ENCODE peak calls at places on chromosomes 13 and 19, in nine cellular contexts. One of them, this sample, is unnamed.

GRCh38 chr19:39967561-39967960 is 3.4 kb upstream of the PSMC4 start:
- DNase-seq in endodermal cell: no peak
- DNase-seq in H9: no peak
- DNase-seq in neuronal stem cell: no peak
- DNase-seq in fibroblast of lung: no peak
- DNase-seq in MM.1S: no peak
- DNase-seq in K562: no peak
- DNase-seq in GM23248: no peak
- DNase-seq in IMR-90: no peak
- DNase-seq in this sample: peak; percentile 4

GRCh38 chr19:34519602-34520001 is 38.0 kb downstream of the WTIP start:
- DNase-seq in IMR-90: no peak
- DNase-seq in neuronal stem cell: no peak
- DNase-seq in GM23248: no peak
- DNase-seq in K562: no peak
- DNase-seq in fibroblast of lung: no peak
- DNase-seq in MM.1S: no peak
- DNase-seq in endodermal cell: no peak
- DNase-seq in H9: no peak
- DNase-seq in this sample: no peak

GRCh38 chr13:32426981-32427851 is 714 bp downstream of the N4BP2L1 start:
- DNase-seq in K562: no peak
- DNase-seq in fibroblast of lung: peak; percentile 35
- DNase-seq in neuronal stem cell: peak; percentile 29
- DNase-seq in endodermal cell: peak; percentile 86
- DNase-seq in MM.1S: peak; percentile 44
- DNase-seq in IMR-90: peak; percentile 29
- DNase-seq in GM23248: peak; percentile 62
- DNase-seq in H9: peak; percentile 76
- DNase-seq in this sample: peak; percentile 52

GRCh38 chr13:28719227-28719562 is 425 bp upstream of the SLC46A3 start:
- DNase-seq in IMR-90: no peak
- DNase-seq in fibroblast of lung: no peak
- DNase-seq in GM23248: no peak
- DNase-seq in H9: no peak
- DNase-seq in MM.1S: no peak
- DNase-seq in endodermal cell: no peak
- DNase-seq in neuronal stem cell: no peak
- DNase-seq in K562: no peak
- DNase-seq in this sample: no peak

GRCh38 chr13:103941506-103942148 is 875.4 kb upstream of the SLC10A2 start:
- DNase-seq in neuronal stem cell: no peak
- DNase-seq in MM.1S: no peak
- DNase-seq in endodermal cell: no peak
- DNase-seq in H9: no peak
- DNase-seq in fibroblast of lung: peak; percentile 51
- DNase-seq in K562: no peak
- DNase-seq in IMR-90: no peak
- DNase-seq in GM23248: no peak
- DNase-seq in this sample: no peak

GRCh38 chr19:12676928-12677327 is 4.8 kb downstream of the DHPS start:
- DNase-seq in IMR-90: no peak
- DNase-seq in fibroblast of lung: no peak
- DNase-seq in H9: no peak
- DNase-seq in endodermal cell: no peak
- DNase-seq in K562: no peak
- DNase-seq in neuronal stem cell: no peak
- DNase-seq in MM.1S: no peak
- DNase-seq in GM23248: no peak
- DNase-seq in this sample: no peak

GRCh38 chr19:49020931-49021895 is 2.9 kb downstream of the CGB3 start:
- DNase-seq in MM.1S: no peak
- DNase-seq in GM23248: peak; percentile 42
- DNase-seq in fibroblast of lung: no peak
- DNase-seq in neuronal stem cell: no peak
- DNase-seq in K562: peak; percentile 42
- DNase-seq in endodermal cell: no peak
- DNase-seq in H9: no peak
- DNase-seq in IMR-90: peak; percentile 25
- DNase-seq in this sample: no peak

GRCh38 chr13:108769213-108770070 is 140.0 kb downstream of the MYO16 start:
- DNase-seq in endodermal cell: no peak
- DNase-seq in H9: no peak
- DNase-seq in MM.1S: no peak
- DNase-seq in fibroblast of lung: peak; percentile 19
- DNase-seq in K562: peak; percentile 89
- DNase-seq in GM23248: no peak
- DNase-seq in IMR-90: no peak
- DNase-seq in neuronal stem cell: no peak
- DNase-seq in this sample: no peak

GRCh38 chr13:98976338-98976737 is 1.5 kb downstream of the DOCK9 start:
- DNase-seq in K562: no peak
- DNase-seq in GM23248: peak; percentile 45
- DNase-seq in neuronal stem cell: no peak
- DNase-seq in MM.1S: no peak
- DNase-seq in IMR-90: peak; percentile 53
- DNase-seq in H9: no peak
- DNase-seq in fibroblast of lung: peak; percentile 57
- DNase-seq in endodermal cell: no peak
- DNase-seq in this sample: no peak

GRCh38 chr13:27792393-27793218 is at the start of gene GSX1:
- DNase-seq in K562: peak; percentile 21
- DNase-seq in H9: peak; percentile 88
- DNase-seq in GM23248: peak; percentile 86
- DNase-seq in IMR-90: peak; percentile 63
- DNase-seq in fibroblast of lung: peak; percentile 69
- DNase-seq in neuronal stem cell: peak; percentile 85
- DNase-seq in endodermal cell: peak; percentile 94
- DNase-seq in MM.1S: no peak
- DNase-seq in this sample: peak; percentile 44

GRCh38 chr19:47595937-47596336 is 13.0 kb upstream of the BICRA start:
- DNase-seq in endodermal cell: no peak
- DNase-seq in IMR-90: no peak
- DNase-seq in H9: no peak
- DNase-seq in neuronal stem cell: no peak
- DNase-seq in MM.1S: no peak
- DNase-seq in GM23248: peak; percentile 44
- DNase-seq in fibroblast of lung: no peak
- DNase-seq in K562: no peak
- DNase-seq in this sample: no peak
- H3K9ac ChIP-seq in endodermal cell: no peak overlapping the region
- H3K9ac ChIP-seq in IMR-90: no peak overlapping the region
- H3K9ac ChIP-seq in H9: no peak overlapping the region
- H3K9ac ChIP-seq in neuronal stem cell: no peak overlapping the region
- H3K9ac ChIP-seq in MM.1S: no peak overlapping the region
- H3K9ac ChIP-seq in GM23248: no peak overlapping the region
- H3K9ac ChIP-seq in fibroblast of lung: no peak overlapping the region
- H3K9ac ChIP-seq in K562: no peak overlapping the region
- H3K9ac ChIP-seq in this sample: no peak overlapping the region

DNA sequence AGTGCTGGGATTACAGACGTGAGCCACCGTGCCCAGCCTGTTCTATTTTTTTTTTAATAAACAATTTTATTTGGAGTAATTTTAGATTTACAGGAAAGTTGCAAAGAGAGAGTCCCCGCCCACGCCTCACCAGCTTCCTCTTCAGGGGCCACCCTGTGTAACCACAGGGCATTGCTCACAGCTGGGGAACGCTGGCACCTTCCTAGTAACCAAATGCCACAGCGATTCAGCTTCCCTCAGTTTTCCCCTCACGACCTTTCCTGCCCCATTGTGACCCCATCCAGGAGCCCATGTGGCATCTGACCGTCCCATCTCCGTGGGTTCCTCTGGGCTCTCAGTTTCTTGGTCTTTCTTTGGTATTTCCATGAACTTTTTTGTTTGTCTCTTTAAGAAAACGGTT is 83.9 kb downstream of the GNG7 start:
- DNase-seq in fibroblast of lung: peak; percentile 75
- DNase-seq in endodermal cell: no peak
- DNase-seq in MM.1S: peak; percentile 38
- DNase-seq in neuronal stem cell: no peak
- DNase-seq in K562: no peak
- DNase-seq in GM23248: peak; percentile 75
- DNase-seq in H9: no peak
- DNase-seq in IMR-90: peak; percentile 28
- DNase-seq in this sample: peak; percentile 61
- H3K9ac ChIP-seq in fibroblast of lung: no peak overlapping the region
- H3K9ac ChIP-seq in endodermal cell: no peak overlapping the region
- H3K9ac ChIP-seq in MM.1S: peak overlapping the region; percentile 28
- H3K9ac ChIP-seq in neuronal stem cell: no peak overlapping the region
- H3K9ac ChIP-seq in K562: no peak overlapping the region
- H3K9ac ChIP-seq in GM23248: peak overlapping the region; percentile 8
- H3K9ac ChIP-seq in H9: no peak overlapping the region
- H3K9ac ChIP-seq in IMR-90: no peak overlapping the region
- H3K9ac ChIP-seq in this sample: no peak overlapping the region

GRCh38 chr19:1156830-1157615 is 17.0 kb downstream of the SBNO2 start:
- DNase-seq in endodermal cell: no peak
- DNase-seq in MM.1S: no peak
- DNase-seq in neuronal stem cell: no peak
- DNase-seq in K562: no peak
- DNase-seq in fibroblast of lung: no peak
- DNase-seq in IMR-90: no peak
- DNase-seq in GM23248: no peak
- DNase-seq in H9: no peak
- DNase-seq in this sample: no peak

GRCh38 chr19:1153891-1154730 is 20.0 kb downstream of the SBNO2 start:
- DNase-seq in fibroblast of lung: no peak
- DNase-seq in neuronal stem cell: no peak
- DNase-seq in endodermal cell: no peak
- DNase-seq in MM.1S: no peak
- DNase-seq in H9: no peak
- DNase-seq in IMR-90: no peak
- DNase-seq in GM23248: no peak
- DNase-seq in K562: no peak
- DNase-seq in this sample: no peak

GRCh38 chr19:1154731-1155351 is 19.2 kb downstream of the SBNO2 start:
- DNase-seq in fibroblast of lung: peak; percentile 86
- DNase-seq in H9: no peak
- DNase-seq in IMR-90: peak; percentile 86
- DNase-seq in MM.1S: no peak
- DNase-seq in neuronal stem cell: no peak
- DNase-seq in K562: no peak
- DNase-seq in GM23248: peak; percentile 98
- DNase-seq in endodermal cell: no peak
- DNase-seq in this sample: peak; percentile 82

GRCh38 chr19:1156305-1156801 is 17.7 kb downstream of the SBNO2 start:
- DNase-seq in MM.1S: no peak
- DNase-seq in K562: no peak
- DNase-seq in GM23248: peak; percentile 80
- DNase-seq in IMR-90: no peak
- DNase-seq in neuronal stem cell: no peak
- DNase-seq in endodermal cell: no peak
- DNase-seq in fibroblast of lung: peak; percentile 58
- DNase-seq in H9: no peak
- DNase-seq in this sample: no peak

DNA sequence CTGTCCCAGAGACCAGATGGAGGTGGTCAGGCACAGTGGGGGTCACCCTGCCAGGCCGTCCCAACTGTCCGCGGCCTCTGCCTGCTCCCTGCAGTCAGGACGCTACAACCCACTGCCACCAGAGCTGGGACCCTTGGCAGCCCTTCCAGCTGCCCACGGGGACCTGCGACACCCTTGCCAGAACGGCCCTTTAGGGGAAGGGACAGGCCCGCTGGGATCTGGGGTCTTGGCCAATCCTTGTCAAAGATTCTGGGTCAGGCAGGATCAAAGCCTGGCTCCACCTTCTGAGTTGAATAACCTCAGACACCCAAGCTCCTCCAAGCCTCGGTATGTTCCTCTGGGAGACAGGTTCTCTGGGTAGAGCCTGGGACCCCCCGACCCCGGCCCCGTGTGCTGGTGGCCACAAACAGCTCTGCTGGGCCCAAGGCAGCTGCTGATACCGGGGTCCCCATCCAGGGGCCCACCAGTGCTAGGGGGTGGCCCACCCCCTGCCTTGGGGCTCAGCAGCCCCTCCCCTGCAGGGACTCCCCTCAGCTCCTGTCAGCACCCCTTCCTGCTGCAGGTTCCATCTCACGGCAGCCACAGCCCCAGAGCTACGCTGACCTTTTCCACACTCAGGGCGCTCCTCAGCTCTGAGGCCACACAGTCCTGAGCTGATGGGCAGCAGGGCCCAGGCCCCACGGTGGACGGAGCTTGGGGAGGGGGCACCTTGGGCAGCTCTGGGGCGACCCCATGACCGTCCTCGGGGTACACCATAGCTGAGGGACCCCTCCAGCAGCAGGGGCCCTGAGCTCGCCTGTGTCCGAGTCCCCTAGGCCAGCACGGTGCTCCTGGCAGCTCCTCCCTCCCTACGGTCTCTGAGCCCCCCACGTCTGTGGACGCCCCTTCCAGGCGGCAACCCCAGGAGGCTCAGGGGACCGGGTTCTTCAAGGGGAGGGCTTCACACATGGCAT is 18.4 kb downstream of the SBNO2 start:
- DNase-seq in neuronal stem cell: no peak
- DNase-seq in fibroblast of lung: no peak
- DNase-seq in GM23248: peak; percentile 65
- DNase-seq in H9: no peak
- DNase-seq in MM.1S: no peak
- DNase-seq in K562: no peak
- DNase-seq in endodermal cell: no peak
- DNase-seq in IMR-90: no peak
- DNase-seq in this sample: no peak
- H3K9ac ChIP-seq in neuronal stem cell: peak overlapping the region; percentile 75
- H3K9ac ChIP-seq in fibroblast of lung: peak overlapping the region; percentile 90
- H3K9ac ChIP-seq in GM23248: peak overlapping the region; percentile 87
- H3K9ac ChIP-seq in H9: no peak overlapping the region
- H3K9ac ChIP-seq in MM.1S: no peak overlapping the region
- H3K9ac ChIP-seq in K562: no peak overlapping the region
- H3K9ac ChIP-seq in endodermal cell: no peak overlapping the region
- H3K9ac ChIP-seq in IMR-90: peak overlapping the region; percentile 63
- H3K9ac ChIP-seq in this sample: peak overlapping the region; percentile 79

GRCh38 chr19:16429759-16430091 is 42.0 kb downstream of the EPS15L1 start:
- DNase-seq in fibroblast of lung: no peak
- DNase-seq in MM.1S: no peak
- DNase-seq in K562: no peak
- DNase-seq in H9: no peak
- DNase-seq in GM23248: no peak
- DNase-seq in endodermal cell: no peak
- DNase-seq in neuronal stem cell: no peak
- DNase-seq in IMR-90: no peak
- DNase-seq in this sample: no peak

GRCh38 chr19:16433986-16434385 is 37.8 kb downstream of the EPS15L1 start:
- DNase-seq in MM.1S: no peak
- DNase-seq in H9: no peak
- DNase-seq in GM23248: no peak
- DNase-seq in neuronal stem cell: no peak
- DNase-seq in fibroblast of lung: peak; percentile 25
- DNase-seq in endodermal cell: no peak
- DNase-seq in K562: no peak
- DNase-seq in IMR-90: no peak
- DNase-seq in this sample: no peak

GRCh38 chr19:16436780-16437179 is 35.0 kb downstream of the EPS15L1 start:
- DNase-seq in H9: no peak
- DNase-seq in endodermal cell: no peak
- DNase-seq in GM23248: no peak
- DNase-seq in fibroblast of lung: peak; percentile 11
- DNase-seq in IMR-90: no peak
- DNase-seq in neuronal stem cell: no peak
- DNase-seq in K562: no peak
- DNase-seq in MM.1S: no peak
- DNase-seq in this sample: no peak

GRCh38 chr19:16435999-16436650 is 35.6 kb downstream of the EPS15L1 start:
- DNase-seq in K562: peak; percentile 68
- DNase-seq in neuronal stem cell: no peak
- DNase-seq in MM.1S: peak; percentile 73
- DNase-seq in GM23248: no peak
- DNase-seq in fibroblast of lung: peak; percentile 61
- DNase-seq in endodermal cell: no peak
- DNase-seq in H9: no peak
- DNase-seq in IMR-90: no peak
- DNase-seq in this sample: no peak

GRCh38 chr19:16435238-16435911 is 36.4 kb downstream of the EPS15L1 start:
- DNase-seq in neuronal stem cell: no peak
- DNase-seq in fibroblast of lung: peak; percentile 97
- DNase-seq in MM.1S: peak; percentile 97
- DNase-seq in GM23248: peak; percentile 92
- DNase-seq in endodermal cell: no peak
- DNase-seq in K562: peak; percentile 20
- DNase-seq in IMR-90: peak; percentile 98
- DNase-seq in H9: no peak
- DNase-seq in this sample: peak; percentile 37
- H3K9ac ChIP-seq in neuronal stem cell: no peak overlapping the region
- H3K9ac ChIP-seq in fibroblast of lung: no peak overlapping the region
- H3K9ac ChIP-seq in MM.1S: peak overlapping the region; percentile 82
- H3K9ac ChIP-seq in GM23248: peak overlapping the region; percentile 30
- H3K9ac ChIP-seq in endodermal cell: no peak overlapping the region
- H3K9ac ChIP-seq in K562: peak overlapping the region; percentile 24
- H3K9ac ChIP-seq in IMR-90: no peak overlapping the region
- H3K9ac ChIP-seq in H9: no peak overlapping the region
- H3K9ac ChIP-seq in this sample: no peak overlapping the region

This sample was measured in colonic mucosa.